ENCODE peak calls at places on chromosome 10, in nine cellular contexts. One of them, this sample, is unnamed.

GRCh38 chr10:118278649-118279048 is 63.5 kb downstream of the FAM204A start:
- DNase-seq in endothelial cell of umbilical vein: peak; percentile 19
- DNase-seq in K562: no peak
- DNase-seq in upper lobe of left lung: no peak
- DNase-seq in stomach: no peak
- DNase-seq in HCT116: no peak
- DNase-seq in GM12878: no peak
- DNase-seq in esophagus muscularis mucosa: no peak
- DNase-seq in HepG2: no peak
- DNase-seq in this sample: no peak

GRCh38 chr10:103966671-103967432 is at the start of gene SLK:
- DNase-seq in endothelial cell of umbilical vein: peak; percentile 86
- DNase-seq in K562: peak; percentile 84
- DNase-seq in upper lobe of left lung: peak; percentile 85
- DNase-seq in stomach: peak; percentile 85
- DNase-seq in HCT116: peak; percentile 59
- DNase-seq in GM12878: no peak
- DNase-seq in esophagus muscularis mucosa: no peak
- DNase-seq in HepG2: peak; percentile 53
- DNase-seq in this sample: peak; percentile 76

GRCh38 chr10:114017873-114018272 is 25.8 kb upstream of the ADRB1 start:
- DNase-seq in endothelial cell of umbilical vein: no peak
- DNase-seq in K562: no peak
- DNase-seq in upper lobe of left lung: no peak
- DNase-seq in stomach: no peak
- DNase-seq in HCT116: no peak
- DNase-seq in GM12878: no peak
- DNase-seq in esophagus muscularis mucosa: no peak
- DNase-seq in HepG2: no peak
- DNase-seq in this sample: no peak

GRCh38 chr10:27258838-27259532 is 18.4 kb upstream of the ACBD5 start:
- DNase-seq in endothelial cell of umbilical vein: no peak
- DNase-seq in K562: no peak
- DNase-seq in upper lobe of left lung: no peak
- DNase-seq in stomach: peak; percentile 31
- DNase-seq in HCT116: no peak
- DNase-seq in GM12878: no peak
- DNase-seq in esophagus muscularis mucosa: no peak
- DNase-seq in HepG2: no peak
- DNase-seq in this sample: no peak

GRCh38 chr10:34780818-34781380 is 34.2 kb downstream of the PARD3 start:
- DNase-seq in endothelial cell of umbilical vein: peak; percentile 73
- DNase-seq in K562: peak; percentile 35
- DNase-seq in upper lobe of left lung: no peak
- DNase-seq in stomach: no peak
- DNase-seq in HCT116: no peak
- DNase-seq in GM12878: peak; percentile 47
- DNase-seq in esophagus muscularis mucosa: no peak
- DNase-seq in HepG2: no peak
- DNase-seq in this sample: no peak

GRCh38 chr10:32048282-32048681 is 7.9 kb downstream of the KIF5B start:
- DNase-seq in endothelial cell of umbilical vein: no peak
- DNase-seq in K562: no peak
- DNase-seq in upper lobe of left lung: no peak
- DNase-seq in stomach: no peak
- DNase-seq in HCT116: no peak
- DNase-seq in GM12878: no peak
- DNase-seq in esophagus muscularis mucosa: no peak
- DNase-seq in HepG2: no peak
- DNase-seq in this sample: no peak

GRCh38 chr10:116748471-116748870 is 6.1 kb upstream of the HSPA12A start:
- DNase-seq in endothelial cell of umbilical vein: no peak
- DNase-seq in K562: no peak
- DNase-seq in upper lobe of left lung: no peak
- DNase-seq in stomach: no peak
- DNase-seq in HCT116: no peak
- DNase-seq in GM12878: no peak
- DNase-seq in esophagus muscularis mucosa: no peak
- DNase-seq in HepG2: no peak
- DNase-seq in this sample: no peak

GRCh38 chr10:105540381-105540780 is 899.3 kb downstream of the SORCS3 start:
- DNase-seq in endothelial cell of umbilical vein: no peak
- DNase-seq in K562: no peak
- DNase-seq in upper lobe of left lung: no peak
- DNase-seq in stomach: no peak
- DNase-seq in HCT116: no peak
- DNase-seq in GM12878: no peak
- DNase-seq in esophagus muscularis mucosa: no peak
- DNase-seq in HepG2: no peak
- DNase-seq in this sample: no peak

GRCh38 chr10:114917459-114917858 is 20.5 kb upstream of the TRUB1 start:
- DNase-seq in endothelial cell of umbilical vein: no peak
- DNase-seq in K562: no peak
- DNase-seq in upper lobe of left lung: no peak
- DNase-seq in stomach: no peak
- DNase-seq in HCT116: no peak
- DNase-seq in GM12878: no peak
- DNase-seq in esophagus muscularis mucosa: no peak
- DNase-seq in HepG2: no peak
- DNase-seq in this sample: no peak

GRCh38 chr10:36023939-36024338 is 381.8 kb upstream of the FZD8 start:
- DNase-seq in endothelial cell of umbilical vein: peak; percentile 27
- DNase-seq in K562: no peak
- DNase-seq in upper lobe of left lung: no peak
- DNase-seq in stomach: no peak
- DNase-seq in HCT116: no peak
- DNase-seq in GM12878: no peak
- DNase-seq in esophagus muscularis mucosa: no peak
- DNase-seq in HepG2: peak; percentile 3
- DNase-seq in this sample: no peak

GRCh38 chr10:30918651-30919050 is 113.0 kb downstream of the ZNF438 start:
- DNase-seq in endothelial cell of umbilical vein: no peak
- DNase-seq in K562: no peak
- DNase-seq in upper lobe of left lung: no peak
- DNase-seq in stomach: no peak
- DNase-seq in HCT116: no peak
- DNase-seq in GM12878: no peak
- DNase-seq in esophagus muscularis mucosa: no peak
- DNase-seq in HepG2: no peak
- DNase-seq in this sample: no peak

GRCh38 chr10:18685555-18685954 is 26.3 kb downstream of the ARL5B start:
- DNase-seq in endothelial cell of umbilical vein: no peak
- DNase-seq in K562: no peak
- DNase-seq in upper lobe of left lung: no peak
- DNase-seq in stomach: no peak
- DNase-seq in HCT116: no peak
- DNase-seq in GM12878: no peak
- DNase-seq in esophagus muscularis mucosa: no peak
- DNase-seq in HepG2: no peak
- DNase-seq in this sample: no peak

GRCh38 chr10:91597397-91597881 is 35.4 kb downstream of the PPP1R3C start:
- DNase-seq in endothelial cell of umbilical vein: no peak
- DNase-seq in K562: no peak
- DNase-seq in upper lobe of left lung: no peak
- DNase-seq in stomach: no peak
- DNase-seq in HCT116: no peak
- DNase-seq in GM12878: no peak
- DNase-seq in esophagus muscularis mucosa: no peak
- DNase-seq in HepG2: peak; percentile 60
- DNase-seq in this sample: no peak

GRCh38 chr10:126906704-126907422 is 1.6 kb downstream of the DOCK1 start:
- DNase-seq in endothelial cell of umbilical vein: no peak
- DNase-seq in K562: no peak
- DNase-seq in upper lobe of left lung: no peak
- DNase-seq in stomach: no peak
- DNase-seq in HCT116: no peak
- DNase-seq in GM12878: no peak
- DNase-seq in esophagus muscularis mucosa: no peak
- DNase-seq in HepG2: no peak
- DNase-seq in this sample: no peak
- H3K4me3 ChIP-seq in endothelial cell of umbilical vein: peak overlapping the region; percentile 83
- H3K4me3 ChIP-seq in K562: no peak overlapping the region
- H3K4me3 ChIP-seq in upper lobe of left lung: peak overlapping the region; percentile 84
- H3K4me3 ChIP-seq in stomach: peak overlapping the region; percentile 78
- H3K4me3 ChIP-seq in HCT116: peak overlapping the region; percentile 80
- H3K4me3 ChIP-seq in GM12878: no peak overlapping the region
- H3K4me3 ChIP-seq in esophagus muscularis mucosa: peak overlapping the region; percentile 73
- H3K4me3 ChIP-seq in HepG2: peak overlapping the region; percentile 71
- H3K4me3 ChIP-seq in this sample: peak overlapping the region; percentile 93

GRCh38 chr10:94129393-94130130 is 135.8 kb downstream of the PLCE1 start:
- DNase-seq in endothelial cell of umbilical vein: no peak
- DNase-seq in K562: no peak
- DNase-seq in upper lobe of left lung: no peak
- DNase-seq in stomach: no peak
- DNase-seq in HCT116: no peak
- DNase-seq in GM12878: no peak
- DNase-seq in esophagus muscularis mucosa: no peak
- DNase-seq in HepG2: no peak
- DNase-seq in this sample: no peak
- H3K27ac ChIP-seq in endothelial cell of umbilical vein: no peak overlapping the region
- H3K27ac ChIP-seq in K562: no peak overlapping the region
- H3K27ac ChIP-seq in upper lobe of left lung: no peak overlapping the region
- H3K27ac ChIP-seq in stomach: no peak overlapping the region
- H3K27ac ChIP-seq in HCT116: no peak overlapping the region
- H3K27ac ChIP-seq in GM12878: no peak overlapping the region
- H3K27ac ChIP-seq in esophagus muscularis mucosa: peak overlapping the region; percentile 73
- H3K27ac ChIP-seq in HepG2: no peak overlapping the region
- H3K27ac ChIP-seq in this sample: no peak overlapping the region

GRCh38 chr10:72253002-72253401 is 20.7 kb upstream of the DDIT4 start:
- DNase-seq in endothelial cell of umbilical vein: no peak
- DNase-seq in K562: no peak
- DNase-seq in upper lobe of left lung: no peak
- DNase-seq in stomach: no peak
- DNase-seq in HCT116: no peak
- DNase-seq in GM12878: no peak
- DNase-seq in esophagus muscularis mucosa: no peak
- DNase-seq in HepG2: no peak
- DNase-seq in this sample: no peak

GRCh38 chr10:72251635-72252034 is 22.1 kb upstream of the DDIT4 start:
- DNase-seq in endothelial cell of umbilical vein: no peak
- DNase-seq in K562: no peak
- DNase-seq in upper lobe of left lung: no peak
- DNase-seq in stomach: no peak
- DNase-seq in HCT116: no peak
- DNase-seq in GM12878: no peak
- DNase-seq in esophagus muscularis mucosa: no peak
- DNase-seq in HepG2: peak; percentile 85
- DNase-seq in this sample: no peak

GRCh38 chr10:72248477-72249151 is 25.1 kb upstream of the DDIT4 start:
- DNase-seq in endothelial cell of umbilical vein: peak; percentile 91
- DNase-seq in K562: no peak
- DNase-seq in upper lobe of left lung: peak; percentile 94
- DNase-seq in stomach: peak; percentile 87
- DNase-seq in HCT116: no peak
- DNase-seq in GM12878: peak; percentile 99
- DNase-seq in esophagus muscularis mucosa: peak; percentile 95
- DNase-seq in HepG2: peak; percentile 68
- DNase-seq in this sample: peak; percentile 93

GRCh38 chr10:72254891-72255568 is 18.7 kb upstream of the DDIT4 start:
- DNase-seq in endothelial cell of umbilical vein: peak; percentile 52
- DNase-seq in K562: peak; percentile 82
- DNase-seq in upper lobe of left lung: peak; percentile 93
- DNase-seq in stomach: peak; percentile 93
- DNase-seq in HCT116: no peak
- DNase-seq in GM12878: no peak
- DNase-seq in esophagus muscularis mucosa: peak; percentile 97
- DNase-seq in HepG2: no peak
- DNase-seq in this sample: peak; percentile 94

GRCh38 chr10:72250666-72251065 is 23.1 kb upstream of the DDIT4 start:
- DNase-seq in endothelial cell of umbilical vein: peak; percentile 18
- DNase-seq in K562: no peak
- DNase-seq in upper lobe of left lung: peak; percentile 45
- DNase-seq in stomach: peak; percentile 43
- DNase-seq in HCT116: no peak
- DNase-seq in GM12878: no peak
- DNase-seq in esophagus muscularis mucosa: no peak
- DNase-seq in HepG2: no peak
- DNase-seq in this sample: peak; percentile 25
- TF ChIP-seq POLR2AphosphoS5 in endothelial cell of umbilical vein: no peak
- TF ChIP-seq POLR2AphosphoS5 in K562: no peak
- TF ChIP-seq POLR2AphosphoS5 in upper lobe of left lung: peak; percentile 41
- TF ChIP-seq POLR2AphosphoS5 in stomach: peak; percentile 11
- TF ChIP-seq POLR2AphosphoS5 in HCT116: no peak
- TF ChIP-seq POLR2AphosphoS5 in GM12878: no peak
- TF ChIP-seq POLR2AphosphoS5 in esophagus muscularis mucosa: peak; percentile 92
- TF ChIP-seq POLR2AphosphoS5 in HepG2: no peak
- TF ChIP-seq POLR2AphosphoS5 in this sample: peak; percentile 69

DNA sequence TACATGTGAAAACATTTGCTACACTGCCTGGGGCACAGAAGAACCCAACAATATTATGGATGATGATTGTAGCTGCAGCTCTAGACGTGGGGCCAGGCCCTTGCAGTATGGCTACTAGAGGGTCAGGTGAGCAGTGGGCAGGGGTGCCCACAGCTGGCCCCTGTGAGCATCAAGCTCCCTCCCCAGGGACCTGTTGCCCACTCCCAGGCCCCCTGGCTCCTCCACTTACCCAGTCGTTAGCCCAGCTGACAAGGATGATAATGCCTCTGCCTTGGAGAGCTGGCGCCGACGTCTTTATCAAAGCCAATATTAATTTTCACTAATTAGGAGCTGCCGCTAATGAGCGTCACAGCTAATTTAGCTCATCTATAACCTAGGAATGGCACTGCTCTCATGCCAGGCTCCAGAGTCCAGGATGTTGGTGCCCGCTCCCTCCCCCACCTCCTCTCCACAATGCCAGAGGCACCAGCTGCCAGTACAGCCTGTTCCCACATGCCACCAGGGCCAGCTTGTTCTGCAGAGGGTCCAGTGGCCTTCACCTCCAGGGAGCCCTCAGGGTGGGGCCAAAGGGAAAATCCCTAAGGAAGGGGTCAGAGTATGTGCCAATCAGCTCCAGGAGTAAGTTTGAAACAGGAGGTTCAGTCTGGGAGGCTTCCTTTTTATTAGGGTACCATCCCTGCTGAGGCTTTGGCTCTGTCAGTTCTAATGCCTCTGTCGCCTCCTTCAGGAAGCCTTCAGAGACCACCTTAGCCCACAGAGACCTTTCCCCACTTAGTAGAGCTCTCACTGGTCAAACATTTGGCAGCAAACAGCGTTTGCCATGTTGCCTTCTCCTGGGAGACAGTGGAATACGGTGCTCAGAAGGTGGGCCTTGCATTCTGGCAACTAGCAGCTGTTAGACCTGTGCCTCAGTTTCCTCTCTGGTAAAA is 77.2 kb downstream of the CDH23 start:
- DNase-seq in endothelial cell of umbilical vein: no peak
- DNase-seq in K562: no peak
- DNase-seq in upper lobe of left lung: no peak
- DNase-seq in stomach: no peak
- DNase-seq in HCT116: no peak
- DNase-seq in GM12878: no peak
- DNase-seq in esophagus muscularis mucosa: no peak
- DNase-seq in HepG2: no peak
- DNase-seq in this sample: no peak
- H3K4me3 ChIP-seq in endothelial cell of umbilical vein: no peak overlapping the region
- H3K4me3 ChIP-seq in K562: no peak overlapping the region
- H3K4me3 ChIP-seq in upper lobe of left lung: no peak overlapping the region
- H3K4me3 ChIP-seq in stomach: no peak overlapping the region
- H3K4me3 ChIP-seq in HCT116: no peak overlapping the region
- H3K4me3 ChIP-seq in GM12878: no peak overlapping the region
- H3K4me3 ChIP-seq in esophagus muscularis mucosa: no peak overlapping the region
- H3K4me3 ChIP-seq in HepG2: no peak overlapping the region
- H3K4me3 ChIP-seq in this sample: no peak overlapping the region